ENCODE peak calls at places on chromosome 7, in four cellular contexts. L is ovary, E is HCT116, N is psoas muscle. Z is an unnamed sample.

GRCh38 chr7:4818000-4818794 is 42.8 kb downstream of the AP5Z1 start:
- DNase-seq in E (no peak), L (peak), N (no peak), Z (no peak)

GRCh38 chr7:66454600-66455225 is 174.0 kb upstream of the KCTD7 start:
- DNase-seq in L (no peak), E (no peak), N (no peak), Z (no peak)

GRCh38 chr7:129781856-129782256 is 170.3 kb downstream of the NRF1 start:
- DNase-seq in E (no peak), N (no peak), L (no peak), Z (no peak)

GRCh38 chr7:139601176-139601575 is 77.7 kb downstream of the CLEC2L start:
- DNase-seq in N (no peak), L (no peak), E (no peak), Z (no peak)

GRCh38 chr7:34357946-34358345 is 300.1 kb upstream of the NPSR1 start:
- DNase-seq in L (no peak), N (no peak), E (no peak), Z (no peak)

GRCh38 chr7:31122649-31123058 is 70.5 kb downstream of the ADCYAP1R1 start:
- DNase-seq in L (peak), N (peak), E (peak), Z (peak)

GRCh38 chr7:140061607-140061930 is 1.2 kb downstream of the PARP12 start:
- DNase-seq in L (no peak), N (no peak), E (no peak), Z (no peak)

GRCh38 chr7:158016171-158017087 is 571.2 kb downstream of the PTPRN2 start:
- DNase-seq in E (no peak), N (no peak), L (no peak), Z (peak)

GRCh38 chr7:27897441-27897847 is 157.5 kb downstream of the TAX1BP1 start:
- DNase-seq in E (no peak), L (no peak), N (no peak), Z (no peak)

GRCh38 chr7:5354460-5355279 is 69.0 kb downstream of the TNRC18 start:
- DNase-seq in E (no peak), N (peak), L (peak), Z (peak)

GRCh38 chr7:71408276-71408675 is 276.3 kb downstream of the GALNT17 start:
- DNase-seq in E (no peak), N (no peak), L (no peak), Z (peak)
- TF ChIP-seq CTCF in E (no peak), N (no peak), L (no peak), Z (no peak)

DNA sequence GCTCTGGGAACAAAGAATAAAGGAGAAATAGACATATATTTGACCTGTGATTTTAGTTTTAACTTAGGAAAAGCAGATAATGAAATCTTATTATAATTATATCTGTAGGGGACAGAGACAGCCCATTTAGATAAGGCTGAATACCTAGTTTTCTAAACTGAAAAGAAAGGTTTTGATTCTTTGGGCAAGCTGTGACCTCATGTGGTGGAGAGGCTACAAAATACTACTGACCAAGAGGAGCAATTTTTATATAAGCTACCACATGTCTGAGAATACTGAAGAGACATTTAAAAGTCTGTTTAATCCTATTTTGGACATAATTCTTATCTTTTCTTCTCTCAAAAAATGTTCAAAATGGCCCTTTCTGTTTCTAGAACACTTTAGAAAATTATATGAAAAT is 271.0 kb downstream of the MTERF1 start:
- DNase-seq in E (no peak), N (no peak), L (no peak), Z (no peak)
- TF ChIP-seq CTCF in E (no peak), N (no peak), L (no peak), Z (no peak)

GRCh38 chr7:2897023-2897422 is 52.9 kb upstream of the GNA12 start:
- DNase-seq in N (no peak), L (no peak), E (no peak), Z (no peak)
- TF ChIP-seq CTCF in N (no peak), L (no peak), E (peak), Z (no peak)

GRCh38 chr7:132575336-132575986 is 809 bp downstream of the PLXNA4 start:
- DNase-seq in L (peak), E (no peak), N (peak), Z (peak)
- TF ChIP-seq CTCF in L (no peak), E (no peak), N (no peak), Z (peak)

GRCh38 chr7:93894966-93895650 is 4.6 kb upstream of the TFPI2 start:
- DNase-seq in E (no peak), N (no peak), L (no peak), Z (no peak)

GRCh38 chr7:93889261-93889660 is 1.3 kb downstream of the TFPI2 start:
- DNase-seq in E (no peak), L (no peak), N (no peak), Z (no peak)

GRCh38 chr7:93894426-93894825 is 3.9 kb upstream of the TFPI2 start:
- DNase-seq in E (no peak), L (no peak), N (no peak), Z (no peak)

GRCh38 chr7:93890041-93890463 is 501 bp downstream of the TFPI2 start:
- DNase-seq in L (peak), E (no peak), N (no peak), Z (no peak)

GRCh38 chr7:93890464-93891068 is at the start of gene TFPI2:
- DNase-seq in E (no peak), N (peak), L (peak), Z (peak)
- TF ChIP-seq CTCF in E (no peak), N (no peak), L (no peak), Z (no peak)

DNA sequence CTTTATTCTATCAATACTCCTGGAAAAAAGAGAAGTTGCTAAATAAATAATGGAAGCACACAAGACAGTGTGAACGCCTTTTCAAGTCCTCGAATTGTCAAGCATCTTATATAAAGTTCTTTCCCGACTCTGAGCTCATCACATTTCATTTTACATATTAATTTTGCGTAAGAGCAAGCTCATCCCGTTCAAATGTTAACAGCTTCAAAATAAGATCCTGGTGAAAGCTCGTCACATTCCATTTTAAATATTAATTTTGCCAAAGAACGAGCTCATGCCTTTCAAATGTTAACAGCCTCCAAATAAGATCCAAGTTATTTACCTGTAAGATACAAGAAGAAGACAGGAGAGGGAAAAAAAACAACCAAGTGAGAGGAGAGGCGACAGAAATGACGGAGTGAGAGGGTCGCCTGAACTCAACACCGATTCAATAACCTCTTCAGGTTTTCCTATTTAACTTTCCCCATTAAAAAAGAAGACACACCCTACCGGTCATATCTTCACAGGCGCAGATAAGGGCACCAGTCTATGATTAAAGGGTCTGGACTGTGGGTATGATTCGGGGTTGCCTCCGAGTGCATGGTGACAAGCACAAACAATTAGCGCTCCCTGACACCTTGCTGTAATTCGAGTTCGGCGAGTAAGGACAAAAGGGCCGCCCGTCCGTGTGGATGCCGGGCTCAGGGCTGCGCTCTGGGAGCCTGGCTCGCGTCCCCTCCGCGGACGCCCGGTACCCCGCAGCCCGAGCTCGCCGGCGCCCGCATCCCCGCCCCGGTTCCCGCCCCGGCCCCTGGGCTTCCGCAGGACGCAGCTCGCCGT is 111.7 kb upstream of the RHEB start:
- DNase-seq in L (no peak), N (no peak), E (no peak), Z (no peak)
- TF ChIP-seq CTCF in L (no peak), N (no peak), E (no peak), Z (no peak)

GRCh38 chr7:13879994-13880686 is 109.3 kb downstream of the ETV1 start:
- DNase-seq in E (peak), L (no peak), N (no peak), Z (no peak)
- TF ChIP-seq CTCF in E (no peak), L (no peak), N (no peak), Z (no peak)

Z was measured in heart right ventricle.